ENCODE peak calls at places on chromosomes 13 and 19, in four cellular contexts. One of them, this sample, is unnamed.

GRCh38 chr13:40149611-40150283 is 494.3 kb downstream of the COG6 start:
- DNase-seq in hepatocyte: peak; percentile 54
- DNase-seq in activated CD4-positive, alpha-beta T cell treated with anti-CD3 and anti-CD28 coated beads, Interleukin-2, amount 50 U/mL, for 24 hours: peak; percentile 16
- DNase-seq in stimulated activated CD4-positive, alpha-beta T cell treated with anti-CD3 and anti-CD28 coated beads, Interleukin-15, amount 100 ng/mL, for 1 hour: no peak
- DNase-seq in this sample: no peak

GRCh38 chr13:66586489-66586888 is 643.6 kb downstream of the PCDH9 start:
- DNase-seq in hepatocyte: no peak
- DNase-seq in stimulated activated CD4-positive, alpha-beta T cell treated with anti-CD3 and anti-CD28 coated beads, Interleukin-15, amount 100 ng/mL, for 1 hour: no peak
- DNase-seq in activated CD4-positive, alpha-beta T cell treated with anti-CD3 and anti-CD28 coated beads, Interleukin-2, amount 50 U/mL, for 24 hours: no peak
- DNase-seq in this sample: no peak

GRCh38 chr19:45423033-45423588 is 606 bp downstream of the ERCC1 start:
- DNase-seq in activated CD4-positive, alpha-beta T cell treated with anti-CD3 and anti-CD28 coated beads, Interleukin-2, amount 50 U/mL, for 24 hours: peak; percentile 78
- DNase-seq in stimulated activated CD4-positive, alpha-beta T cell treated with anti-CD3 and anti-CD28 coated beads, Interleukin-15, amount 100 ng/mL, for 1 hour: peak; percentile 69
- DNase-seq in hepatocyte: no peak
- DNase-seq in this sample: no peak

GRCh38 chr13:46668302-46668720 is 115.3 kb downstream of the LRCH1 start:
- DNase-seq in activated CD4-positive, alpha-beta T cell treated with anti-CD3 and anti-CD28 coated beads, Interleukin-2, amount 50 U/mL, for 24 hours: no peak
- DNase-seq in hepatocyte: no peak
- DNase-seq in stimulated activated CD4-positive, alpha-beta T cell treated with anti-CD3 and anti-CD28 coated beads, Interleukin-15, amount 100 ng/mL, for 1 hour: no peak
- DNase-seq in this sample: no peak

GRCh38 chr13:110156186-110157065 is 150.5 kb downstream of the COL4A1 start:
- DNase-seq in hepatocyte: no peak
- DNase-seq in stimulated activated CD4-positive, alpha-beta T cell treated with anti-CD3 and anti-CD28 coated beads, Interleukin-15, amount 100 ng/mL, for 1 hour: no peak
- DNase-seq in activated CD4-positive, alpha-beta T cell treated with anti-CD3 and anti-CD28 coated beads, Interleukin-2, amount 50 U/mL, for 24 hours: no peak
- DNase-seq in this sample: no peak

GRCh38 chr19:47836038-47836437 is 14.3 kb downstream of the CRX start:
- DNase-seq in activated CD4-positive, alpha-beta T cell treated with anti-CD3 and anti-CD28 coated beads, Interleukin-2, amount 50 U/mL, for 24 hours: no peak
- DNase-seq in hepatocyte: no peak
- DNase-seq in stimulated activated CD4-positive, alpha-beta T cell treated with anti-CD3 and anti-CD28 coated beads, Interleukin-15, amount 100 ng/mL, for 1 hour: no peak
- DNase-seq in this sample: no peak

GRCh38 chr19:19406878-19407639 is 1.6 kb downstream of the GATAD2A start:
- DNase-seq in stimulated activated CD4-positive, alpha-beta T cell treated with anti-CD3 and anti-CD28 coated beads, Interleukin-15, amount 100 ng/mL, for 1 hour: no peak
- DNase-seq in activated CD4-positive, alpha-beta T cell treated with anti-CD3 and anti-CD28 coated beads, Interleukin-2, amount 50 U/mL, for 24 hours: peak; percentile 40
- DNase-seq in hepatocyte: peak; percentile 72
- DNase-seq in this sample: peak; percentile 59

GRCh38 chr19:47035495-47036232 is 12.8 kb downstream of the TMEM160 start:
- DNase-seq in activated CD4-positive, alpha-beta T cell treated with anti-CD3 and anti-CD28 coated beads, Interleukin-2, amount 50 U/mL, for 24 hours: peak; percentile 90
- DNase-seq in stimulated activated CD4-positive, alpha-beta T cell treated with anti-CD3 and anti-CD28 coated beads, Interleukin-15, amount 100 ng/mL, for 1 hour: peak; percentile 97
- DNase-seq in hepatocyte: peak; percentile 86
- DNase-seq in this sample: peak; percentile 69

GRCh38 chr13:64810701-64811258 is 2419.4 kb downstream of the PCDH9 start:
- DNase-seq in hepatocyte: no peak
- DNase-seq in activated CD4-positive, alpha-beta T cell treated with anti-CD3 and anti-CD28 coated beads, Interleukin-2, amount 50 U/mL, for 24 hours: no peak
- DNase-seq in stimulated activated CD4-positive, alpha-beta T cell treated with anti-CD3 and anti-CD28 coated beads, Interleukin-15, amount 100 ng/mL, for 1 hour: no peak
- DNase-seq in this sample: no peak

GRCh38 chr19:7372810-7373209 is 24.1 kb downstream of the ARHGEF18 start:
- DNase-seq in stimulated activated CD4-positive, alpha-beta T cell treated with anti-CD3 and anti-CD28 coated beads, Interleukin-15, amount 100 ng/mL, for 1 hour: no peak
- DNase-seq in activated CD4-positive, alpha-beta T cell treated with anti-CD3 and anti-CD28 coated beads, Interleukin-2, amount 50 U/mL, for 24 hours: no peak
- DNase-seq in hepatocyte: no peak
- DNase-seq in this sample: no peak

GRCh38 chr13:93226623-93227279 is at the start of gene GPC6:
- DNase-seq in activated CD4-positive, alpha-beta T cell treated with anti-CD3 and anti-CD28 coated beads, Interleukin-2, amount 50 U/mL, for 24 hours: no peak
- DNase-seq in hepatocyte: peak; percentile 87
- DNase-seq in stimulated activated CD4-positive, alpha-beta T cell treated with anti-CD3 and anti-CD28 coated beads, Interleukin-15, amount 100 ng/mL, for 1 hour: no peak
- DNase-seq in this sample: peak; percentile 46

GRCh38 chr13:40598599-40598998 is 67.8 kb downstream of the FOXO1 start:
- DNase-seq in hepatocyte: no peak
- DNase-seq in activated CD4-positive, alpha-beta T cell treated with anti-CD3 and anti-CD28 coated beads, Interleukin-2, amount 50 U/mL, for 24 hours: no peak
- DNase-seq in stimulated activated CD4-positive, alpha-beta T cell treated with anti-CD3 and anti-CD28 coated beads, Interleukin-15, amount 100 ng/mL, for 1 hour: no peak
- DNase-seq in this sample: no peak

GRCh38 chr13:71513414-71514063 is 353.5 kb downstream of the DACH1 start:
- DNase-seq in stimulated activated CD4-positive, alpha-beta T cell treated with anti-CD3 and anti-CD28 coated beads, Interleukin-15, amount 100 ng/mL, for 1 hour: no peak
- DNase-seq in activated CD4-positive, alpha-beta T cell treated with anti-CD3 and anti-CD28 coated beads, Interleukin-2, amount 50 U/mL, for 24 hours: no peak
- DNase-seq in hepatocyte: no peak
- DNase-seq in this sample: no peak

GRCh38 chr19:50921391-50922315 is 10.5 kb upstream of the KLK4 start:
- DNase-seq in stimulated activated CD4-positive, alpha-beta T cell treated with anti-CD3 and anti-CD28 coated beads, Interleukin-15, amount 100 ng/mL, for 1 hour: no peak
- DNase-seq in hepatocyte: no peak
- DNase-seq in activated CD4-positive, alpha-beta T cell treated with anti-CD3 and anti-CD28 coated beads, Interleukin-2, amount 50 U/mL, for 24 hours: no peak
- DNase-seq in this sample: peak; percentile 13

GRCh38 chr13:73355134-73355533 is 296.3 kb downstream of the KLF5 start:
- DNase-seq in hepatocyte: no peak
- DNase-seq in stimulated activated CD4-positive, alpha-beta T cell treated with anti-CD3 and anti-CD28 coated beads, Interleukin-15, amount 100 ng/mL, for 1 hour: no peak
- DNase-seq in activated CD4-positive, alpha-beta T cell treated with anti-CD3 and anti-CD28 coated beads, Interleukin-2, amount 50 U/mL, for 24 hours: no peak
- DNase-seq in this sample: no peak

GRCh38 chr19:56309511-56310185 is 5.0 kb downstream of the ZSCAN5A start:
- DNase-seq in activated CD4-positive, alpha-beta T cell treated with anti-CD3 and anti-CD28 coated beads, Interleukin-2, amount 50 U/mL, for 24 hours: peak; percentile 36
- DNase-seq in hepatocyte: peak; percentile 69
- DNase-seq in stimulated activated CD4-positive, alpha-beta T cell treated with anti-CD3 and anti-CD28 coated beads, Interleukin-15, amount 100 ng/mL, for 1 hour: peak; percentile 30
- DNase-seq in this sample: no peak

GRCh38 chr13:113064534-113065405 is 40.8 kb upstream of the F7 start:
- DNase-seq in hepatocyte: no peak
- DNase-seq in activated CD4-positive, alpha-beta T cell treated with anti-CD3 and anti-CD28 coated beads, Interleukin-2, amount 50 U/mL, for 24 hours: no peak
- DNase-seq in stimulated activated CD4-positive, alpha-beta T cell treated with anti-CD3 and anti-CD28 coated beads, Interleukin-15, amount 100 ng/mL, for 1 hour: no peak
- DNase-seq in this sample: no peak

GRCh38 chr13:42796747-42797356 is 15.5 kb downstream of the FAM216B start:
- DNase-seq in activated CD4-positive, alpha-beta T cell treated with anti-CD3 and anti-CD28 coated beads, Interleukin-2, amount 50 U/mL, for 24 hours: no peak
- DNase-seq in hepatocyte: no peak
- DNase-seq in stimulated activated CD4-positive, alpha-beta T cell treated with anti-CD3 and anti-CD28 coated beads, Interleukin-15, amount 100 ng/mL, for 1 hour: no peak
- DNase-seq in this sample: no peak

GRCh38 chr19:45643024-45643926 is 4.1 kb upstream of the EML2 start:
- DNase-seq in stimulated activated CD4-positive, alpha-beta T cell treated with anti-CD3 and anti-CD28 coated beads, Interleukin-15, amount 100 ng/mL, for 1 hour: peak; percentile 95
- DNase-seq in hepatocyte: peak; percentile 89
- DNase-seq in activated CD4-positive, alpha-beta T cell treated with anti-CD3 and anti-CD28 coated beads, Interleukin-2, amount 50 U/mL, for 24 hours: peak; percentile 95
- DNase-seq in this sample: peak; percentile 60

GRCh38 chr19:10667867-10668266 is 13.7 kb downstream of the ILF3 start:
- DNase-seq in hepatocyte: no peak
- DNase-seq in stimulated activated CD4-positive, alpha-beta T cell treated with anti-CD3 and anti-CD28 coated beads, Interleukin-15, amount 100 ng/mL, for 1 hour: no peak
- DNase-seq in activated CD4-positive, alpha-beta T cell treated with anti-CD3 and anti-CD28 coated beads, Interleukin-2, amount 50 U/mL, for 24 hours: no peak
- DNase-seq in this sample: no peak

GRCh38 chr19:2719910-2720776 is 1.0 kb downstream of the DIRAS1 start:
- DNase-seq in stimulated activated CD4-positive, alpha-beta T cell treated with anti-CD3 and anti-CD28 coated beads, Interleukin-15, amount 100 ng/mL, for 1 hour: no peak
- DNase-seq in hepatocyte: no peak
- DNase-seq in activated CD4-positive, alpha-beta T cell treated with anti-CD3 and anti-CD28 coated beads, Interleukin-2, amount 50 U/mL, for 24 hours: no peak
- DNase-seq in this sample: peak; percentile 9

GRCh38 chr13:31775686-31776085 is 36.4 kb downstream of the RXFP2 start:
- DNase-seq in hepatocyte: no peak
- DNase-seq in activated CD4-positive, alpha-beta T cell treated with anti-CD3 and anti-CD28 coated beads, Interleukin-2, amount 50 U/mL, for 24 hours: no peak
- DNase-seq in stimulated activated CD4-positive, alpha-beta T cell treated with anti-CD3 and anti-CD28 coated beads, Interleukin-15, amount 100 ng/mL, for 1 hour: no peak
- DNase-seq in this sample: no peak

GRCh38 chr13:55816976-55817601 is 1323.6 kb upstream of the PRR20A start:
- DNase-seq in activated CD4-positive, alpha-beta T cell treated with anti-CD3 and anti-CD28 coated beads, Interleukin-2, amount 50 U/mL, for 24 hours: no peak
- DNase-seq in stimulated activated CD4-positive, alpha-beta T cell treated with anti-CD3 and anti-CD28 coated beads, Interleukin-15, amount 100 ng/mL, for 1 hour: no peak
- DNase-seq in hepatocyte: no peak
- DNase-seq in this sample: no peak

GRCh38 chr19:9848060-9848459 is 12.9 kb downstream of the PIN1 start:
- DNase-seq in stimulated activated CD4-positive, alpha-beta T cell treated with anti-CD3 and anti-CD28 coated beads, Interleukin-15, amount 100 ng/mL, for 1 hour: no peak
- DNase-seq in activated CD4-positive, alpha-beta T cell treated with anti-CD3 and anti-CD28 coated beads, Interleukin-2, amount 50 U/mL, for 24 hours: no peak
- DNase-seq in hepatocyte: no peak
- DNase-seq in this sample: no peak

GRCh38 chr13:95185311-95185710 is 115.9 kb downstream of the ABCC4 start:
- DNase-seq in stimulated activated CD4-positive, alpha-beta T cell treated with anti-CD3 and anti-CD28 coated beads, Interleukin-15, amount 100 ng/mL, for 1 hour: no peak
- DNase-seq in activated CD4-positive, alpha-beta T cell treated with anti-CD3 and anti-CD28 coated beads, Interleukin-2, amount 50 U/mL, for 24 hours: no peak
- DNase-seq in hepatocyte: no peak
- DNase-seq in this sample: no peak